ENCODE peak calls at places on chromosomes 12 and 14, in six cellular contexts. C is tibial artery, B is PC-3, O is transverse colon, A is IMR-90, Z is sigmoid colon. U is an unnamed sample. For H3K4me1, the result is how much of the 10 kb centered on the place peaks cover.

GRCh38 chr12:105670664-105671063 is 340.2 kb downstream of the C12orf75 start:
- DNase-seq in C (no peak), B (no peak), O (no peak), A (no peak), Z (no peak), U (no peak)

GRCh38 chr12:57166971-57167371 is 19.6 kb upstream of the LRP1-AS start:
- DNase-seq in C (no peak), B (peak), O (no peak), A (peak), Z (no peak), U (no peak)

GRCh38 chr14:37903561-37904191 is 304.0 kb upstream of the SSTR1 start:
- DNase-seq in C (no peak), B (peak), O (no peak), A (peak), Z (no peak), U (no peak)

GRCh38 chr12:4353785-4354208 is 25.7 kb downstream of the FGF23 start:
- DNase-seq in C (no peak), B (peak), O (no peak), A (no peak), Z (no peak), U (no peak)

GRCh38 chr14:72892879-72893635 is 844 bp downstream of the DPF3 start:
- DNase-seq in C (no peak), B (peak), O (peak), A (no peak), Z (no peak), U (peak)

GRCh38 chr14:102629700-102630365 is 37.4 kb downstream of the RCOR1 start:
- DNase-seq in C (no peak), B (no peak), O (no peak), A (peak), Z (no peak), U (no peak)

GRCh38 chr14:92297818-92298595 is 25.0 kb upstream of the SLC24A4 start:
- DNase-seq in C (no peak), B (no peak), O (no peak), A (no peak), Z (no peak), U (no peak)

GRCh38 chr12:30823140-30823669 is 68.5 kb upstream of the CAPRIN2 start:
- DNase-seq in C (no peak), B (no peak), O (peak), A (no peak), Z (no peak), U (peak)

GRCh38 chr12:22576473-22576872 is 32.1 kb upstream of the C2CD5 start:
- DNase-seq in C (no peak), B (no peak), O (peak), A (no peak), Z (no peak), U (no peak)

GRCh38 chr12:75378354-75378753 is 12.5 kb upstream of the GLIPR1L2 start:
- DNase-seq in C (no peak), B (no peak), O (no peak), A (peak), Z (no peak), U (no peak)

GRCh38 chr14:75849496-75849895 is 132.3 kb downstream of the TGFB3 start:
- DNase-seq in C (no peak), B (no peak), O (no peak), A (no peak), Z (no peak), U (no peak)

GRCh38 chr12:89707623-89707991 is 1.0 kb downstream of the ATP2B1 start:
- DNase-seq in C (peak), B (no peak), O (peak), A (no peak), Z (no peak), U (peak)

GRCh38 chr12:89768586-89769482 is 60.2 kb upstream of the ATP2B1 start:
- DNase-seq in C (no peak), B (peak), O (peak), A (peak), Z (no peak), U (no peak)

GRCh38 chr12:25906651-25907340 is 51.7 kb upstream of the RASSF8 start:
- DNase-seq in C (no peak), B (no peak), O (no peak), A (no peak), Z (no peak), U (no peak)

GRCh38 chr12:53068811-53069585 is 10.2 kb downstream of the SPRYD3 start:
- DNase-seq in C (peak), B (no peak), O (no peak), A (no peak), Z (peak), U (peak)

GRCh38 chr12:67222302-67222701 is 46.9 kb upstream of the CAND1 start:
- DNase-seq in C (no peak), B (peak), O (no peak), A (peak), Z (no peak), U (no peak)

GRCh38 chr14:104659764-104660523 is 29.5 kb upstream of the INF2 start:
- DNase-seq in C (no peak), B (no peak), O (no peak), A (peak), Z (no peak), U (peak)

GRCh38 chr12:124774054-124774461 is 89.6 kb downstream of the SCARB1 start:
- DNase-seq in C (no peak), B (no peak), O (no peak), A (no peak), Z (no peak), U (no peak)

GRCh38 chr12:72677187-72677586 is 405.0 kb downstream of the TRHDE start:
- DNase-seq in C (no peak), B (no peak), O (no peak), A (no peak), Z (no peak), U (no peak)

GRCh38 chr14:89176090-89176757 is 240.8 kb downstream of the FOXN3 start:
- DNase-seq in C (no peak), B (no peak), O (no peak), A (no peak), Z (no peak), U (no peak)

GRCh38 chr14:22689186-22689585 is 45.0 kb upstream of the OR6J1 start:
- DNase-seq in C (no peak), B (peak), O (no peak), A (peak), Z (no peak), U (no peak)

GRCh38 chr12:12720052-12720451 is 2.9 kb downstream of the CDKN1B start:
- DNase-seq in C (no peak), B (peak), O (no peak), A (no peak), Z (no peak), U (no peak)

GRCh38 chr12:82781288-82782078 is 94.8 kb downstream of the TMTC2 start:
- DNase-seq in C (no peak), B (no peak), O (no peak), A (no peak), Z (no peak), U (no peak)

GRCh38 chr12:67710582-67710981 is 62.0 kb downstream of the DYRK2 start:
- DNase-seq in C (peak), B (peak), O (peak), A (peak), Z (no peak), U (no peak)

GRCh38 chr12:81212996-81213696 is 135.3 kb downstream of the ACSS3 start:
- DNase-seq in C (no peak), B (no peak), O (no peak), A (peak), Z (no peak), U (no peak)

GRCh38 chr12:74689071-74689655 is 151.5 kb downstream of the ATXN7L3B start:
- DNase-seq in C (no peak), B (peak), O (no peak), A (peak), Z (no peak), U (no peak)

GRCh38 chr14:62824086-62824485 is 221.2 kb downstream of the KCNH5 start:
- DNase-seq in C (no peak), B (no peak), O (no peak), A (peak), Z (no peak), U (no peak)

GRCh38 chr12:19893514-19893913 is 454.2 kb downstream of the AEBP2 start:
- DNase-seq in C (no peak), B (peak), O (no peak), A (peak), Z (no peak), U (no peak)

GRCh38 chr14:90388437-90388836 is 8.4 kb upstream of the CALM1 start:
- DNase-seq in C (no peak), B (peak), O (peak), A (peak), Z (no peak), U (no peak)

GRCh38 chr12:132150780-132151144 is 6.5 kb downstream of the NOC4L start:
- DNase-seq in C (no peak), B (no peak), O (peak), A (no peak), Z (peak), U (peak)

GRCh38 chr12:2140858-2141519 is 88.2 kb downstream of the CACNA1C start:
- DNase-seq in C (no peak), B (no peak), O (no peak), A (no peak), Z (peak), U (no peak)

GRCh38 chr12:2138871-2139308 is 86.1 kb downstream of the CACNA1C start:
- DNase-seq in C (no peak), B (no peak), O (peak), A (peak), Z (peak), U (no peak)

GRCh38 chr12:2137707-2138106 is 84.9 kb downstream of the CACNA1C start:
- DNase-seq in C (no peak), B (no peak), O (peak), A (no peak), Z (peak), U (no peak)

GRCh38 chr12:2138294-2138693 is 85.5 kb downstream of the CACNA1C start:
- DNase-seq in C (no peak), B (no peak), O (no peak), A (no peak), Z (peak), U (no peak)

GRCh38 chr12:2139651-2140050 is 86.9 kb downstream of the CACNA1C start:
- DNase-seq in C (no peak), B (no peak), O (no peak), A (no peak), Z (peak), U (no peak)
- TF ChIP-seq CTCF in C (no peak), B (no peak), O (no peak), A (no peak), Z (no peak), U (no peak)

DNA sequence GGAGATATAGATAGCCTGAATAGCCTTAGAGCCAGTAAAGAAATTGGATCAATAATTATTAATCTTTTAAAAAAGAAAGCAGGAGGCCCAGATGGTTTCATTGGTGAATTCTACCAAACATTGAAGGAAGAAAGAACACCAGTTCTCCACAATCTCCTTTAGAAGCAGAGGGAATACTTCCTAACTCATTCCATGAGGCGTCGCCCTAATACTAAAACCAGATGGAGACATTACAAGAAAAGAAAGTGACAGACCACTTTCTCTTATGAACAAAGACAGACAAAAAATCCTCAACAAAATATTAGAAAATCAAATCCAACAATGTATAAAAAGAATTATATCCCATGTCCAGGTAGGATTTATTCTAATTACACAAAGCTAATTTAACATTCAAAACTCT is 362.6 kb downstream of the BCAT1 start:
- DNase-seq in C (no peak), B (no peak), O (no peak), A (no peak), Z (no peak), U (no peak)
- H3K4me1 ChIP-seq in C (under half), B (under half), O (under half), A (under half), Z (under half), U (under half)

GRCh38 chr12:77782034-77782433 is 48.7 kb upstream of the NAV3 start:
- DNase-seq in C (no peak), B (no peak), O (no peak), A (no peak), Z (no peak), U (no peak)

GRCh38 chr12:77788231-77789168 is 42.2 kb upstream of the NAV3 start:
- DNase-seq in C (no peak), B (no peak), O (no peak), A (no peak), Z (no peak), U (no peak)

GRCh38 chr12:77786675-77787074 is 44.0 kb upstream of the NAV3 start:
- DNase-seq in C (no peak), B (no peak), O (no peak), A (no peak), Z (no peak), U (no peak)
- H3K27ac ChIP-seq in C (no peak), B (no peak), O (no peak), A (no peak), Z (no peak), U (no peak)

GRCh38 chr12:54624316-54625279 is 10.1 kb downstream of the LACRT start:
- DNase-seq in C (no peak), B (no peak), O (no peak), A (no peak), Z (no peak), U (no peak)

GRCh38 chr12:54616933-54617535 is 17.7 kb downstream of the LACRT start:
- DNase-seq in C (no peak), B (no peak), O (no peak), A (no peak), Z (no peak), U (no peak)

GRCh38 chr12:54628186-54628846 is 6.4 kb downstream of the LACRT start:
- DNase-seq in C (no peak), B (no peak), O (no peak), A (no peak), Z (no peak), U (no peak)

GRCh38 chr12:54627304-54627703 is 7.4 kb downstream of the LACRT start:
- DNase-seq in C (no peak), B (no peak), O (no peak), A (no peak), Z (no peak), U (no peak)

DNA sequence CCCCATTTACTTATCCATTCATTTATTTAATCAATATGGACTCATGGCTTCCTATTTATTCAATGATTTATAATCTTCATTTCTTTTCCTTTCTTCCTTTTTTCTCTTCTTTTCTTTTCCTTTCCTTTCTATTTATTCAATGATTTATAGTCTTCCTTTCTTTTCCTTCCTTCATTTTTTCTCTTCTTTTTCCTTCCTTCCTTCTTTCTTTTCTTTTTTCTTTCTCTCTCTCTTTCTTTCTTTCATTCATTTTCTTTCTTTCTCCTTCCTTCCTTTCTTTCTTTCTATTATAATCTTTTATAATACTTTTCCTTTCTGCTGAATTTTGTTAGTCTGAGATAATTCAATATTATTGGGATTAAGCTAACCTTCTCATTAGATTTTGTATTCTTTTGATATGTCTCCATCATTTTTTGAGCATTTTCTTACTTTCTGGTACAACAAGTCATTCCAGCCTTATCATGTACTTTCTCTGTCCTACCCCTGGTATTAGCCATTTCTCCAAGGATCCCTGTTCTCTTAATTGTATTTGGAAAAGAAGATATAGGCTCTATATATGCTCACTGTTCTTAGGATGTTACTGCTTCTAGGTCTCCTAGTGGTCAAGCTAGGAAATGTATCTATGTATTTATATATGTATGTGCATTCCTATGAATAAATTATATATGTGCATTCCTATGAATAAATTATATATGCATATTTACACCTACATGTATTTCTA is 12.1 kb downstream of the LACRT start:
- DNase-seq in C (no peak), B (peak), O (no peak), A (peak), Z (no peak), U (no peak)
- TF ChIP-seq CTCF in C (peak), B (peak), O (no peak), A (peak), Z (no peak), U (peak)

DNA sequence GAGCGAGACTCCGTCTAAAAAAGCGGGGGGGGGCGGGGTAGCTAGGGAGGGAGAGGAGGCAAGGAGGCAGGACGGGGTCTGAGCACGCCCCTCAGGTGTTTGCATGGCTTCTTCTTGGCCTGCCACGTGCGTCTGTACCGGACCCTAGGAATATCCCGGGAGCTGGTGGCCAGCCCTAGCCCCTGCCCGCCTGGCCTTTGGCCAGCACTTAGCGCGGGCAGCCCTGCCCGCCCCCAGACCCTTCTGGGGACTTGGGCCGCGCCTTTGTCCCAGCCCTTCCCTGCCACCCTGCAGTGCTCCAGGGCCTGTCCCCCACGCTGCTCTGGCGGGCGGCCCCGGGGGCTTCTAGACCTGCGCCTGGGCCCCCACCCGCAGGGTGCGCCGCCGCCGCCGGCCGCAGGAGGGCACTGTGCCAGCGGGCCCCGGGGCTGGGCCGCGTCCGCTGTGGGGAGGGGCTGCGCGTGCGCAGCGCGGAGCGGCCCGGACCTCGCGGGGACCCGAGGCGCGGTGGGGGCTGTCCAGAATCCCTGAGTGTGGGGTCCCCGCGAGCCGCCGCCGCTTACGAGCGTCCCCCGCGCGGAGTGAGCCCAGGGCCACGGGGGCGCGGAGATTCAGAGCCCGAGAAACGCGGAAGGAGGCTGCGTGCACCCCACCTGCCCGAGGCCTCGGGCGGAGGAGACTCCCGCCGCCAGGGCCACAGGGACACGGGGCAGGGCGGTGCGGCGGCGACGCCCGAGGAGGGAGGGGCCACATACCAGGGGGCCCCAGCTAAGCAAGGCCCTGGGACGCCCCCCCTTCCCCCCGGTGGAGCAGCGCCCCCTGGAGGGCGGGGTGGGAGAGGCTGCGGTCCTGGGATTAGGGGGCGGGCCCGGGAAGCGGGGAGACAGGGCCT is 21.0 kb downstream of the SLC25A29 start:
- DNase-seq in C (no peak), B (peak), O (peak), A (peak), Z (no peak), U (peak)
- H3K4me1 ChIP-seq in C (under half), B (under half), O (under half), A (under half), Z (under half), U (under half)

GRCh38 chr12:14953752-14954151 is 7.6 kb downstream of the ARHGDIB start:
- DNase-seq in C (no peak), B (no peak), O (no peak), A (no peak), Z (no peak), U (no peak)
- H3K27ac ChIP-seq in C (peak), B (no peak), O (peak), A (no peak), Z (peak), U (peak)

DNA sequence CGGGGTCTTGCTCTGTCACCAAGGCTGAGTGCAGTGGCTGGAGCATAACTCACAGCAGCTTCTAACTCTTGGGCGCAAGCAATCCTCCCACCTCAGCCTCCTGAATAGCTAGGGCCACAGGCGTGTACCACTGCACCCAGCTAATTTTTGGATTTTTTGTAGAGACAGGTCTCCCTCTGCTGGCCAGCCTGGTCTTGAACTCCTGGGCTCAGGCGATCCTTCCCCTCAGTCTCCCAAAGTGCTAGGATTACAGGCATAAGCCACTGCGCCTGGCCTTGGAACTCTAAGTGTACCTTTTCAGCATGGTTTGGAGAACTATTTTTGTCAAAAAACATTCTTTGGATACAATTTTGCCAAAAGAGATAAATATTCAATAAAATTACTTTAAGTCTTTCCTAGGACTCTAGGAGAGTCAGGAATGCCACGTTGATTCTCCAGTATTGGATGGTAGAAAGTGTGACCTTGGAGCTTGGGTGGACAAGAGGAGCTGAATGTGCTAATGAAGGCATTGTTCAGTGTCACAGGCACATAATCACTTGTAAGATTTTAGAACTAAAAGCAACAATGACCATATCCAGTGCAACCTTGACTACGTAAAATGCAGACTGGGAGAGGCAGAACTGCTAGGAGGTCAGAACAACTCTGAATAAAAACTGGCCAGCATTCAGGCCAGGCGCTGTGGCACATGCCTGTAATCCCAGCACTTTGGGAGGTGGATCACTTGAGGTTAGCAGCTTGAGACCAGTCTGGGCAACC is 2.8 kb downstream of the SRSF9 start:
- DNase-seq in C (no peak), B (peak), O (peak), A (peak), Z (no peak), U (no peak)
- TF ChIP-seq CTCF in C (peak), B (peak), O (peak), A (peak), Z (peak), U (peak)

U was measured in upper lobe of right lung.